ENCODE peak calls at places on chromosome 11, in five cellular contexts. R, L, C, E and Y are unnamed samples.

GRCh38 chr11:61028135-61028729 is 56.8 kb downstream of the CD6 start:
- DNase-seq in C (peak), E (no peak), L (no peak), R (no peak), Y (no peak)

GRCh38 chr11:6468712-6469495 is 4.8 kb downstream of the TRIM3 start:
- DNase-seq in C (no peak), R (peak), L (peak), E (peak), Y (peak)

GRCh38 chr11:77139201-77139600 is 11.2 kb downstream of the MYO7A start:
- DNase-seq in C (no peak), L (no peak), E (no peak), R (no peak), Y (no peak)

GRCh38 chr11:4090258-4090657 is 4.3 kb upstream of the RRM1 start:
- DNase-seq in L (no peak), C (no peak), R (no peak), E (no peak), Y (no peak)

GRCh38 chr11:120606116-120607010 is 94.8 kb downstream of the GRIK4 start:
- DNase-seq in C (no peak), R (no peak), L (no peak), E (no peak), Y (no peak)

GRCh38 chr11:75571625-75572024 is 9.6 kb downstream of the SERPINH1 start:
- DNase-seq in R (no peak), E (no peak), L (no peak), C (no peak), Y (no peak)

GRCh38 chr11:24963879-24964278 is 467.0 kb downstream of the LUZP2 start:
- DNase-seq in L (no peak), R (no peak), E (no peak), C (no peak), Y (no peak)

GRCh38 chr11:44726278-44727113 is at the start of gene TSPAN18:
- DNase-seq in C (peak), E (no peak), R (no peak), L (peak), Y (no peak)

GRCh38 chr11:81036168-81036870 is 1595.5 kb upstream of the TENM4 start:
- DNase-seq in C (no peak), R (no peak), L (no peak), E (no peak), Y (no peak)

GRCh38 chr11:95596011-95596489 is 193.5 kb downstream of the FAM76B start:
- DNase-seq in E (peak), R (no peak), C (no peak), L (no peak), Y (no peak)

GRCh38 chr11:36213050-36213840 is 76.0 kb downstream of the COMMD9 start:
- DNase-seq in L (no peak), R (no peak), E (no peak), C (no peak), Y (no peak)

GRCh38 chr11:102172127-102172848 is 62.0 kb downstream of the YAP1 start:
- DNase-seq in R (no peak), L (no peak), E (peak), C (no peak), Y (no peak)

GRCh38 chr11:35089724-35090505 is 49.1 kb upstream of the CD44 start:
- DNase-seq in E (no peak), L (no peak), C (no peak), R (no peak), Y (no peak)

GRCh38 chr11:129722529-129722928 is 93.1 kb upstream of the TMEM45B start:
- DNase-seq in E (no peak), R (no peak), L (no peak), C (no peak), Y (no peak)

GRCh38 chr11:9153651-9154050 is 62.3 kb upstream of the SCUBE2 start:
- DNase-seq in C (no peak), L (no peak), E (no peak), R (no peak), Y (no peak)

GRCh38 chr11:77993902-77994301 is 566 bp downstream of the INTS4 start:
- DNase-seq in R (no peak), L (no peak), E (no peak), C (no peak), Y (no peak)

GRCh38 chr11:121540627-121541026 is 87.9 kb upstream of the SORL1-AS1 start:
- DNase-seq in C (no peak), R (no peak), L (no peak), E (no peak), Y (no peak)

GRCh38 chr11:71178076-71178475 is 74.3 kb downstream of the SHANK2 start:
- DNase-seq in L (no peak), C (no peak), R (no peak), E (no peak), Y (no peak)

GRCh38 chr11:133506023-133506422 is 26.3 kb downstream of the OPCML start:
- DNase-seq in E (no peak), L (no peak), C (no peak), R (no peak), Y (no peak)

GRCh38 chr11:46367244-46367915 is 14.1 kb upstream of the MDK start:
- DNase-seq in C (peak), E (peak), L (peak), R (no peak), Y (no peak)

GRCh38 chr11:64151337-64151736 is 14.6 kb downstream of the MACROD1 start:
- DNase-seq in C (no peak), L (no peak), R (no peak), E (no peak), Y (no peak)

GRCh38 chr11:23865341-23865975 is 631.4 kb upstream of the LUZP2 start:
- DNase-seq in R (no peak), C (no peak), E (no peak), L (no peak), Y (no peak)

GRCh38 chr11:16280256-16280682 is 76.1 kb downstream of the SOX6 start:
- DNase-seq in E (peak), L (no peak), C (no peak), R (no peak), Y (no peak)

GRCh38 chr11:129767827-129768226 is 47.8 kb upstream of the TMEM45B start:
- DNase-seq in E (no peak), C (no peak), R (no peak), L (no peak), Y (no peak)

GRCh38 chr11:130513132-130513531 is 64.7 kb downstream of the ADAMTS15 start:
- DNase-seq in R (no peak), E (peak), L (no peak), C (no peak), Y (no peak)